ENCODE peak calls at places on chromosomes 2 and 18, in nine cellular contexts. F, L, J, I, E, H, N, X and T are unnamed samples.

GRCh38 chr2:127969455-127969854 is 58.4 kb downstream of the SAP130 start:
- DNase-seq in E (no peak), I (no peak), L (no peak), J (peak; percentile 51), F (no peak), X (no peak), H (no peak), N (no peak), T (no peak)

GRCh38 chr2:28976584-28976983 is 4.5 kb upstream of the TOGARAM2 start:
- DNase-seq in J (no peak), I (no peak), L (peak; percentile 40), H (peak; percentile 59), F (no peak), X (no peak), N (no peak), E (no peak), T (no peak)

GRCh38 chr2:191006297-191006696 is 7.7 kb downstream of the STAT1 start:
- DNase-seq in X (no peak), F (no peak), J (no peak), I (no peak), E (no peak), L (no peak), N (no peak), H (no peak), T (no peak)

GRCh38 chr2:110991951-110992350 is 128.8 kb upstream of the BCL2L11 start:
- DNase-seq in E (no peak), F (no peak), N (no peak), J (no peak), I (no peak), H (no peak), L (no peak), X (no peak), T (no peak)

GRCh38 chr2:121356058-121356640 is 71.1 kb upstream of the TFCP2L1 start:
- DNase-seq in X (peak; percentile 37), N (peak; percentile 65), L (no peak), F (peak; percentile 59), I (no peak), E (no peak), J (peak; percentile 48), H (no peak), T (no peak)

GRCh38 chr2:117850015-117850414 is 35.5 kb downstream of the DDX18 start:
- DNase-seq in I (no peak), H (no peak), N (peak; percentile 46), E (no peak), L (no peak), J (no peak), X (no peak), F (no peak), T (no peak)

GRCh38 chr18:41719808-41720207 is 235.2 kb upstream of the PIK3C3 start:
- DNase-seq in J (no peak), I (no peak), F (no peak), H (no peak), L (no peak), N (no peak), X (no peak), E (no peak), T (no peak)

GRCh38 chr2:42636956-42637355 is 68.5 kb downstream of the MTA3 start:
- DNase-seq in E (no peak), N (no peak), H (no peak), L (no peak), J (no peak), I (no peak), F (no peak), X (no peak), T (no peak)

GRCh38 chr2:190359896-190360376 is 16.5 kb downstream of the INPP1 start:
- DNase-seq in H (peak; percentile 70), I (no peak), J (peak; percentile 77), L (peak; percentile 55), X (peak; percentile 59), N (no peak), F (peak; percentile 55), E (no peak), T (no peak)

GRCh38 chr2:7900593-7900992 is 781.3 kb upstream of the ID2 start:
- DNase-seq in L (no peak), H (no peak), X (no peak), F (no peak), J (no peak), I (no peak), E (no peak), N (no peak), T (no peak)

GRCh38 chr18:76353046-76353445 is 142.0 kb downstream of the ZNF516 start:
- DNase-seq in E (no peak), N (no peak), J (no peak), F (no peak), L (no peak), X (no peak), I (no peak), H (no peak), T (no peak)

GRCh38 chr2:180247658-180248057 is 240.6 kb upstream of the CWC22 start:
- DNase-seq in L (no peak), E (no peak), F (no peak), I (no peak), X (no peak), J (no peak), N (no peak), H (no peak), T (no peak)

DNA sequence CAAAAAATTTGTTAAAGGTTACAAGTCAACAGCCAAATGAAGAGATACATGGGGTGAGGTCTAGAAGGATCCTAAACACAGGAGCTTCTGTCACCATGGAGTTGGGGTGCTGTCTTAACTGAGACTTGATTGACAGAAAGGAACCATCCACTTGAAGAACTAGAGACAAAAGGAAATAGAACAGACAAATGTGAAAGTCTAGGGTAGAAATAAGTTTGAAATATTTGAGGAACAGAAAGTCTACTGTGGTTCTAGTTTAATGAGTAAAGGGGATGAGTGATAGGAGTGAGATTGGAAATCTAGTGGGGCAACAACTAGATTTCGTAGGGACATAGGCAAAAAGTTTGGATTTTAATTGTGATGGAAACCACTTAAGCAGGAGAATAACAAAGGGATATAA is 18.7 kb downstream of the RBBP8 start:
- DNase-seq in X (no peak), I (no peak), F (no peak), J (no peak), E (no peak), L (no peak), H (no peak), N (no peak), T (no peak)
- H3K36me3 ChIP-seq in X (peaks cover 5% of the 10 kb centered on the region), I (no peaks in the 10 kb centered on the region), F (peaks cover 5% of the 10 kb centered on the region), J (no peaks in the 10 kb centered on the region), E (no peaks in the 10 kb centered on the region), L (peaks cover 40% of the 10 kb centered on the region), H (no peaks in the 10 kb centered on the region), N (peaks cover 69% of the 10 kb centered on the region), T (no peaks in the 10 kb centered on the region)

GRCh38 chr2:133262888-133263287 is 305.4 kb downstream of the NCKAP5 start:
- DNase-seq in L (no peak), H (no peak), I (no peak), F (no peak), X (no peak), J (no peak), E (no peak), N (peak; percentile 13), T (no peak)

GRCh38 chr2:133270550-133270949 is 297.7 kb downstream of the NCKAP5 start:
- DNase-seq in F (no peak), N (no peak), H (no peak), J (no peak), L (no peak), X (no peak), E (no peak), I (no peak), T (no peak)

GRCh38 chr2:133264951-133265949 is 303.0 kb downstream of the NCKAP5 start:
- DNase-seq in N (peak; percentile 81), J (peak; percentile 71), I (no peak), X (no peak), F (peak; percentile 18), E (peak; percentile 49), L (peak; percentile 53), H (peak; percentile 28), T (peak; percentile 80)

GRCh38 chr2:133266926-133267590 is 301.2 kb downstream of the NCKAP5 start:
- DNase-seq in J (no peak), H (no peak), L (no peak), N (peak; percentile 92), X (no peak), E (no peak), I (no peak), F (no peak), T (no peak)

GRCh38 chr2:133266075-133266925 is 302.0 kb downstream of the NCKAP5 start:
- DNase-seq in F (no peak), J (no peak), N (peak; percentile 60), X (no peak), I (no peak), E (peak; percentile 43), L (peak; percentile 16), H (no peak), T (no peak)
- H3K4me3 ChIP-seq in F (peak overlapping the region; percentile 54), J (peak overlapping the region; percentile 58), N (peak overlapping the region; percentile 97), X (no peak overlapping the region), I (no peak overlapping the region), E (no peak overlapping the region), L (peak overlapping the region; percentile 68), H (no peak overlapping the region), T (peak overlapping the region; percentile 47)

DNA sequence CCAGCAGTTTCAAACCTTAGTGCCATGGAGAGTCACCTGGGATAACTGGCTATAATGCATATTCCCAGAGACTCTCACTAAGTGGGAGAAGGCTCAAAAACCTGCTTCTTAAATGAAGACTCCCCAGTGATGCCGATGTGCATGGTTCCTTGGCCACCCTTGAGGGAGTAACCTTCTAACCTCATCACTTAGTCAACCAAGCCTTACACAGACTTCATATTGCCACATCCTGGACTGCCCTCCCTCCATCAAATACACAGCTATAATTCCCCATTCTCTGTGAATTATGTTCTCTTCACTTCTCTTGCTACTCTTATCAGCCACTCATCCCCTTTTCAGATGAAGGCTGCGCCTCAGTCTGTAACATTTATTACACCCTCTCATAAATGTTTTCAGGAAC is 462.9 kb upstream of the RGPD4 start:
- DNase-seq in H (no peak), L (no peak), J (no peak), F (no peak), X (no peak), N (no peak), E (no peak), I (no peak), T (no peak)
- H3K36me3 ChIP-seq in H (no peaks in the 10 kb centered on the region), L (no peaks in the 10 kb centered on the region), J (no peaks in the 10 kb centered on the region), F (no peaks in the 10 kb centered on the region), X (no peaks in the 10 kb centered on the region), N (no peaks in the 10 kb centered on the region), E (no peaks in the 10 kb centered on the region), I (no peaks in the 10 kb centered on the region), T (no peaks in the 10 kb centered on the region)

GRCh38 chr2:30981519-30981918 is 156.7 kb downstream of the GALNT14 start:
- DNase-seq in J (no peak), E (no peak), H (no peak), L (no peak), N (no peak), X (no peak), I (no peak), F (no peak), T (no peak)

GRCh38 chr2:30981101-30981500 is 157.1 kb downstream of the GALNT14 start:
- DNase-seq in N (no peak), J (no peak), L (no peak), E (no peak), I (no peak), X (no peak), F (no peak), H (no peak), T (no peak)

GRCh38 chr2:30978044-30978443 is 160.2 kb downstream of the GALNT14 start:
- DNase-seq in H (no peak), I (no peak), E (no peak), N (no peak), J (no peak), F (no peak), L (no peak), X (no peak), T (no peak)

GRCh38 chr2:30979822-30980245 is 158.4 kb downstream of the GALNT14 start:
- DNase-seq in I (no peak), X (no peak), L (peak; percentile 20), J (peak; percentile 65), E (no peak), N (no peak), H (peak; percentile 29), F (no peak), T (no peak)

GRCh38 chr2:30978854-30979253 is 159.4 kb downstream of the GALNT14 start:
- DNase-seq in N (peak; percentile 33), I (no peak), X (no peak), F (no peak), J (no peak), E (no peak), H (no peak), L (no peak), T (no peak)
- H3K4me3 ChIP-seq in N (no peak overlapping the region), I (no peak overlapping the region), X (no peak overlapping the region), F (no peak overlapping the region), J (no peak overlapping the region), E (no peak overlapping the region), H (no peak overlapping the region), L (no peak overlapping the region), T (no peak overlapping the region)